ENCODE peak calls at places on chromosomes 7 and 10, in seven cellular contexts. P, N, I, K, E, R and C are unnamed samples.

GRCh38 chr10:4016214-4016740 is 231.3 kb upstream of the KLF6 start:
- DNase-seq in N (no peak), I (no peak), P (no peak), R (no peak), E (no peak), K (no peak), C (no peak)

GRCh38 chr10:7789390-7789789 is 1.4 kb downstream of the ATP5F1C start:
- DNase-seq in N (no peak), R (no peak), P (peak), I (no peak), K (no peak), E (no peak), C (peak)

GRCh38 chr7:105924950-105925349 is 38.1 kb upstream of the CDHR3 start:
- DNase-seq in N (no peak), E (no peak), R (no peak), I (no peak), P (no peak), K (no peak), C (no peak)

GRCh38 chr7:53306846-53307245 is 271.4 kb downstream of the POM121L12 start:
- DNase-seq in P (no peak), K (no peak), N (no peak), R (no peak), E (no peak), I (no peak), C (no peak)

GRCh38 chr7:120089968-120090367 is 183.0 kb upstream of the KCND2 start:
- DNase-seq in R (no peak), N (no peak), P (peak), I (no peak), E (no peak), K (no peak), C (no peak)

GRCh38 chr7:146652176-146652575 is 535.6 kb downstream of the CNTNAP2 start:
- DNase-seq in N (no peak), R (no peak), I (no peak), P (no peak), E (no peak), K (no peak), C (no peak)

GRCh38 chr7:135930565-135931423 is 46.4 kb downstream of the MTPN start:
- DNase-seq in N (no peak), K (no peak), P (no peak), R (no peak), I (no peak), E (no peak), C (peak)

GRCh38 chr7:152459724-152460251 is 24.0 kb upstream of the KMT2C start:
- DNase-seq in N (peak), E (peak), P (peak), I (no peak), K (no peak), R (no peak), C (peak)

GRCh38 chr10:111475720-111476119 is 398.9 kb downstream of the ADRA2A start:
- DNase-seq in E (no peak), N (no peak), K (no peak), P (no peak), I (no peak), R (no peak), C (no peak)

GRCh38 chr10:70078937-70079336 is 26.3 kb downstream of the MACROH2A2 start:
- DNase-seq in P (no peak), K (no peak), N (no peak), I (no peak), E (no peak), R (no peak), C (no peak)

GRCh38 chr10:100508691-100509150 is 10.9 kb downstream of the SEC31B start:
- DNase-seq in R (no peak), K (no peak), I (no peak), E (no peak), N (no peak), P (no peak), C (no peak)

GRCh38 chr10:50326757-50327701 is 75.7 kb upstream of the ASAH2 start:
- DNase-seq in E (no peak), R (peak), K (no peak), I (no peak), N (no peak), P (no peak), C (no peak)

GRCh38 chr7:108109216-108109908 is 20.8 kb downstream of the LAMB4 start:
- DNase-seq in N (no peak), I (no peak), K (no peak), E (peak), R (no peak), P (no peak), C (no peak)

GRCh38 chr10:73763343-73763742 is 18.5 kb upstream of the CHCHD1 start:
- DNase-seq in P (no peak), R (no peak), K (no peak), E (no peak), I (peak), N (no peak), C (no peak)
- H3K27ac ChIP-seq in P (no peak), R (no peak), K (no peak), E (no peak), I (no peak), N (no peak), C (no peak)

GRCh38 chr7:116501425-116502167 is 2.1 kb downstream of the CAV2 start:
- DNase-seq in E (no peak), K (no peak), R (peak), I (no peak), P (no peak), N (peak), C (no peak)
- TF ChIP-seq POLR2A in E (no peak), K (no peak), R (no peak), I (no peak), P (no peak), N (no peak), C (no peak)

GRCh38 chr10:68598978-68599753 is 39.0 kb downstream of the TET1 start:
- DNase-seq in I (peak), K (no peak), R (peak), N (peak), E (peak), P (peak), C (peak)
- H3K4me3 ChIP-seq in I (peak), K (peak), R (peak), N (no peak), E (no peak), P (no peak), C (peak)

GRCh38 chr10:61439058-61439607 is 14.0 kb downstream of the TMEM26 start:
- DNase-seq in R (no peak), E (no peak), N (no peak), P (no peak), I (no peak), K (no peak), C (no peak)
- H3K27ac ChIP-seq in R (no peak), E (no peak), N (no peak), P (no peak), I (no peak), K (no peak), C (no peak)

GRCh38 chr10:27240212-27240890 is at the start of gene ACBD5:
- DNase-seq in R (peak), K (peak), N (peak), I (peak), E (peak), P (peak), C (peak)
- TF ChIP-seq POLR2A in R (no peak), K (no peak), N (peak), I (peak), E (peak), P (peak), C (peak)

GRCh38 chr7:6252310-6252709 is 20.1 kb downstream of the CYTH3 start:
- DNase-seq in K (no peak), E (no peak), N (no peak), R (no peak), I (no peak), P (no peak), C (no peak)
- H3K4me3 ChIP-seq in K (no peak), E (no peak), N (no peak), R (no peak), I (no peak), P (no peak), C (no peak)

GRCh38 chr10:1400129-1400865 is 337.0 kb downstream of the ADARB2 start:
- DNase-seq in K (no peak), E (no peak), P (no peak), I (no peak), R (no peak), N (no peak), C (no peak)

GRCh38 chr10:1401056-1401965 is 336.0 kb downstream of the ADARB2 start:
- DNase-seq in N (no peak), R (no peak), P (no peak), E (no peak), I (no peak), K (no peak), C (no peak)

GRCh38 chr10:1402016-1402820 is 335.1 kb downstream of the ADARB2 start:
- DNase-seq in R (no peak), K (no peak), P (no peak), E (no peak), N (no peak), I (no peak), C (no peak)

GRCh38 chr10:1398626-1399410 is 338.5 kb downstream of the ADARB2 start:
- DNase-seq in N (no peak), E (no peak), I (no peak), R (no peak), P (no peak), K (no peak), C (no peak)

GRCh38 chr10:1399431-1400120 is 337.7 kb downstream of the ADARB2 start:
- DNase-seq in P (no peak), R (no peak), K (no peak), I (no peak), N (no peak), E (no peak), C (no peak)
- H3K27ac ChIP-seq in P (no peak), R (no peak), K (no peak), I (no peak), N (no peak), E (no peak), C (no peak)

DNA sequence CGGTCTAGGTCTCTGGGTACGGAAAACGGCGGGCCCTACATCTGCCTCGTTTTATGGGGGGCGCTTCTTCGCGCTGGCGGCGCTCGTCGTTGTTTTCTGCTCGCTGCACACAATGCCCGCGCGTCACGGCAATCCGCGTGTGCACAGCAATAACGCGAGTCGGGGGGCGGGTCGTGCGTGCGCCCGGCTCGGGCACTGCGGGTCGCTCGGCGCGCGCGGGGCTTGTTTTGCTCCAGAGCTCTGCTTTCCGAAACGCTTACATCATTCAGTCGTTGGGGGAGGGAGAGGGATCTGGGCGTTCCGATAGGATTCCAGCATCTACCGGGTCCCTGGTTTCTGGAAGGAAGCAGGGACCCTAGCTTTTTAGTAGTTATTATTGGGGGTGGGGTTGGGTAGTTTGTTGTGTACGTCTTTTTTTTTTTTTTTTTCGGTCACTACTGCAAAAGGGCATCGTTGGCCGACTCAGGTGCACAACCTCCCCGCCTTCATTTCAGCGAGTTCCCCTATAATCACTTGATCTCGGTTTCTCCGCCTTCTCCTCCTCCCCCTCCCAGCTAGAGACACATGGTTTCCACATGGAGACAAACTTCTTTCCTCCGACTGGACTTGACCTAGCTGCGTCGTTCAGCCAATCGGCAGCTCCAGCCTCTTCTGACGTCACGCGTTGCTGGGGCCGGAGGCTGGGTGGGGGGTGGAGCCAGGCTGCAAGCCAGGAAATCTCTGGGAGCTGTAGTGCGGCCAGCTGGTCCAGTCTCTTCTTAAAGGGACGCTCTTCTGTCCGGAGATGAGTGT is 3.5 kb downstream of the MXI1 start:
- DNase-seq in I (peak), K (peak), E (peak), R (peak), P (peak), N (peak), C (peak)
- TF ChIP-seq POLR2A in I (peak), K (peak), E (peak), R (peak), P (peak), N (peak), C (peak)